ENCODE peak calls at places on chromosomes 11 and 22, in five cellular contexts. One of them, this sample, is unnamed.

GRCh38 chr11:134939905-134940304 is 527.9 kb upstream of the B3GAT1 start:
- DNase-seq in neural crest cell: peak
- DNase-seq in stimulated activated CD8-positive, alpha-beta memory T cell treated with anti-CD3 and anti-CD28 coated beads, Interleukin-15, amount 100 ng/mL, for 1 hour: no peak
- DNase-seq in NCI-H510A treated with DMSO at 0.1 percent for 48 hours: no peak
- DNase-seq in effector CD8-positive, alpha-beta T cell: no peak
- DNase-seq in this sample: no peak

GRCh38 chr11:623999-624704 is 603 bp downstream of the CDHR5 start:
- DNase-seq in neural crest cell: no peak
- DNase-seq in stimulated activated CD8-positive, alpha-beta memory T cell treated with anti-CD3 and anti-CD28 coated beads, Interleukin-15, amount 100 ng/mL, for 1 hour: no peak
- DNase-seq in NCI-H510A treated with DMSO at 0.1 percent for 48 hours: no peak
- DNase-seq in effector CD8-positive, alpha-beta T cell: no peak
- DNase-seq in this sample: no peak

GRCh38 chr11:61690706-61691377 is 10.7 kb downstream of the DAGLA start:
- DNase-seq in neural crest cell: no peak
- DNase-seq in stimulated activated CD8-positive, alpha-beta memory T cell treated with anti-CD3 and anti-CD28 coated beads, Interleukin-15, amount 100 ng/mL, for 1 hour: no peak
- DNase-seq in NCI-H510A treated with DMSO at 0.1 percent for 48 hours: no peak
- DNase-seq in effector CD8-positive, alpha-beta T cell: no peak
- DNase-seq in this sample: no peak

GRCh38 chr11:69840371-69841169 is 21.4 kb upstream of the FGF3 start:
- DNase-seq in neural crest cell: no peak
- DNase-seq in stimulated activated CD8-positive, alpha-beta memory T cell treated with anti-CD3 and anti-CD28 coated beads, Interleukin-15, amount 100 ng/mL, for 1 hour: no peak
- DNase-seq in NCI-H510A treated with DMSO at 0.1 percent for 48 hours: no peak
- DNase-seq in effector CD8-positive, alpha-beta T cell: no peak
- DNase-seq in this sample: no peak

GRCh38 chr11:28659716-28660348 is 551.6 kb downstream of the METTL15 start:
- DNase-seq in neural crest cell: no peak
- DNase-seq in stimulated activated CD8-positive, alpha-beta memory T cell treated with anti-CD3 and anti-CD28 coated beads, Interleukin-15, amount 100 ng/mL, for 1 hour: no peak
- DNase-seq in NCI-H510A treated with DMSO at 0.1 percent for 48 hours: no peak
- DNase-seq in effector CD8-positive, alpha-beta T cell: no peak
- DNase-seq in this sample: no peak

GRCh38 chr11:6746086-6746618 is 25.6 kb downstream of the OR2AG2 start:
- DNase-seq in neural crest cell: no peak
- DNase-seq in stimulated activated CD8-positive, alpha-beta memory T cell treated with anti-CD3 and anti-CD28 coated beads, Interleukin-15, amount 100 ng/mL, for 1 hour: no peak
- DNase-seq in NCI-H510A treated with DMSO at 0.1 percent for 48 hours: no peak
- DNase-seq in effector CD8-positive, alpha-beta T cell: no peak
- DNase-seq in this sample: no peak

GRCh38 chr11:126194121-126194543 is 17.3 kb downstream of the RPUSD4 start:
- DNase-seq in neural crest cell: peak
- DNase-seq in stimulated activated CD8-positive, alpha-beta memory T cell treated with anti-CD3 and anti-CD28 coated beads, Interleukin-15, amount 100 ng/mL, for 1 hour: no peak
- DNase-seq in NCI-H510A treated with DMSO at 0.1 percent for 48 hours: peak
- DNase-seq in effector CD8-positive, alpha-beta T cell: no peak
- DNase-seq in this sample: peak

GRCh38 chr11:134584706-134585445 is 172.8 kb upstream of the B3GAT1 start:
- DNase-seq in neural crest cell: no peak
- DNase-seq in stimulated activated CD8-positive, alpha-beta memory T cell treated with anti-CD3 and anti-CD28 coated beads, Interleukin-15, amount 100 ng/mL, for 1 hour: no peak
- DNase-seq in NCI-H510A treated with DMSO at 0.1 percent for 48 hours: no peak
- DNase-seq in effector CD8-positive, alpha-beta T cell: no peak
- DNase-seq in this sample: no peak

GRCh38 chr11:926341-926916 is 759 bp downstream of the AP2A2 start:
- DNase-seq in neural crest cell: no peak
- DNase-seq in stimulated activated CD8-positive, alpha-beta memory T cell treated with anti-CD3 and anti-CD28 coated beads, Interleukin-15, amount 100 ng/mL, for 1 hour: no peak
- DNase-seq in NCI-H510A treated with DMSO at 0.1 percent for 48 hours: no peak
- DNase-seq in effector CD8-positive, alpha-beta T cell: no peak
- DNase-seq in this sample: peak

GRCh38 chr11:82722236-82722635 is 11.4 kb downstream of the FAM181B start:
- DNase-seq in neural crest cell: no peak
- DNase-seq in stimulated activated CD8-positive, alpha-beta memory T cell treated with anti-CD3 and anti-CD28 coated beads, Interleukin-15, amount 100 ng/mL, for 1 hour: no peak
- DNase-seq in NCI-H510A treated with DMSO at 0.1 percent for 48 hours: no peak
- DNase-seq in effector CD8-positive, alpha-beta T cell: no peak
- DNase-seq in this sample: no peak

GRCh38 chr22:30332551-30332950 is 5.8 kb upstream of the TBC1D10A start:
- DNase-seq in neural crest cell: no peak
- DNase-seq in stimulated activated CD8-positive, alpha-beta memory T cell treated with anti-CD3 and anti-CD28 coated beads, Interleukin-15, amount 100 ng/mL, for 1 hour: no peak
- DNase-seq in NCI-H510A treated with DMSO at 0.1 percent for 48 hours: no peak
- DNase-seq in effector CD8-positive, alpha-beta T cell: no peak
- DNase-seq in this sample: no peak